ENCODE peak calls at places on chromosomes 1 and 21, in ten cellular contexts. Y, Z, H, P, O, T, J, M, N and U are unnamed samples.

GRCh38 chr1:154682252-154682651 is 74.3 kb upstream of the ADAR start:
- DNase-seq in Y (no peak), Z (no peak), H (no peak), P (no peak), O (no peak), T (no peak), J (no peak), M (no peak), N (no peak), U (no peak)

GRCh38 chr21:46128106-46128982 is 27.0 kb downstream of the FTCD start:
- DNase-seq in Y (no peak), Z (no peak), H (no peak), P (no peak), O (no peak), T (no peak), J (no peak), M (no peak), N (no peak), U (no peak)

GRCh38 chr21:32558131-32558530 is 27.2 kb downstream of the TCP10L start:
- DNase-seq in Y (no peak), Z (no peak), H (no peak), P (no peak), O (no peak), T (no peak), J (no peak), M (no peak), N (no peak), U (no peak)

GRCh38 chr1:152667625-152668024 is 4.4 kb downstream of the LCE2D start:
- DNase-seq in Y (no peak), Z (no peak), H (no peak), P (no peak), O (no peak), T (no peak), J (no peak), M (no peak), N (no peak), U (no peak)

GRCh38 chr1:207047529-207047928 is 3.5 kb downstream of the YOD1 start:
- DNase-seq in Y (no peak), Z (no peak), H (no peak), P (no peak), O (no peak), T (no peak), J (no peak), M (no peak), N (no peak), U (no peak)

GRCh38 chr1:47235280-47235679 is 3.3 kb upstream of the TAL1 start:
- DNase-seq in Y (peak; percentile 67), Z (no peak), H (peak; percentile 9), P (no peak), O (no peak), T (no peak), J (no peak), M (no peak), N (no peak), U (no peak)

GRCh38 chr1:221308534-221309511 is 429.6 kb downstream of the HLX start:
- DNase-seq in Y (peak; percentile 37), Z (no peak), H (no peak), P (no peak), O (no peak), T (peak; percentile 8), J (no peak), M (no peak), N (no peak), U (no peak)

GRCh38 chr1:201954263-201955008 is 867 bp upstream of the TIMM17A start:
- DNase-seq in Y (no peak), Z (no peak), H (no peak), P (no peak), O (no peak), T (no peak), J (peak; percentile 6), M (no peak), N (no peak), U (peak; percentile 24)

GRCh38 chr1:206963119-206963712 is 7.0 kb downstream of the FCAMR start:
- DNase-seq in Y (no peak), Z (peak; percentile 9), H (no peak), P (no peak), O (no peak), T (peak; percentile 11), J (no peak), M (no peak), N (no peak), U (no peak)

GRCh38 chr1:62180649-62181048 is 14.0 kb upstream of the L1TD1 start:
- DNase-seq in Y (no peak), Z (no peak), H (no peak), P (no peak), O (no peak), T (peak; percentile 9), J (peak; percentile 90), M (peak; percentile 63), N (no peak), U (peak; percentile 29)

GRCh38 chr1:209389258-209389657 is 194.3 kb upstream of the CAMK1G start:
- DNase-seq in Y (no peak), Z (peak; percentile 95), H (no peak), P (no peak), O (no peak), T (peak; percentile 98), J (peak; percentile 65), M (no peak), N (no peak), U (peak; percentile 60)